ENCODE peak calls at places on chromosomes 4 and X, in five cellular contexts. B is GM23248, F is head of caudate nucleus, T is NCI-H1105, S is GM23338. I is an unnamed sample.

GRCh38 chr4:118865091-118865708 is 23.5 kb upstream of the SYNPO2 start:
- DNase-seq in B (peak; percentile 71), F (no peak), T (peak; percentile 9), S (peak; percentile 80), I (peak; percentile 70)

GRCh38 chr4:20444599-20445337 is 193.1 kb downstream of the SLIT2 start:
- DNase-seq in B (no peak), F (no peak), T (no peak), S (no peak), I (no peak)

GRCh38 chrX:72100824-72101351 is 30.8 kb downstream of the RTL5 start:
- DNase-seq in B (peak; percentile 12), F (no peak), T (no peak), S (no peak), I (no peak)

GRCh38 chrX:12441376-12442128 is 303.3 kb downstream of the FRMPD4 start:
- DNase-seq in B (peak; percentile 10), F (no peak), T (no peak), S (no peak), I (no peak)

GRCh38 chr4:99447079-99447478 is 11.9 kb upstream of the ADH7 start:
- DNase-seq in B (peak; percentile 72), F (no peak), T (no peak), S (peak; percentile 45), I (no peak)

GRCh38 chr4:139454111-139454600 is at the start of gene RAB33B:
- DNase-seq in B (peak; percentile 96), F (peak; percentile 3), T (no peak), S (no peak), I (no peak)

GRCh38 chrX:28585767-28586166 is 1.5 kb upstream of the IL1RAPL1 start:
- DNase-seq in B (no peak), F (no peak), T (no peak), S (no peak), I (no peak)

GRCh38 chr4:158811216-158811540 is 42.4 kb downstream of the FNIP2 start:
- DNase-seq in B (no peak), F (no peak), T (no peak), S (no peak), I (no peak)

GRCh38 chrX:24423960-24424359 is 41.1 kb upstream of the PDK3 start:
- DNase-seq in B (peak; percentile 39), F (no peak), T (no peak), S (no peak), I (no peak)

GRCh38 chrX:149493567-149494562 is 11.2 kb downstream of the IDS start:
- DNase-seq in B (peak; percentile 26), F (no peak), T (no peak), S (peak; percentile 11), I (no peak)

GRCh38 chrX:110317079-110317819 is 636 bp downstream of the AMMECR1 start:
- DNase-seq in B (peak; percentile 43), F (no peak), T (no peak), S (peak; percentile 29), I (peak; percentile 24)

GRCh38 chr4:173381610-173382009 is 10.9 kb downstream of the SAP30 start:
- DNase-seq in B (peak; percentile 2), F (no peak), T (no peak), S (peak; percentile 48), I (no peak)

GRCh38 chrX:10172867-10173266 is 16.1 kb downstream of the CLCN4 start:
- DNase-seq in B (peak; percentile 7), F (no peak), T (no peak), S (peak; percentile 51), I (no peak)

GRCh38 chr4:55560096-55560495 is 13.4 kb upstream of the CLOCK start:
- DNase-seq in B (no peak), F (no peak), T (no peak), S (no peak), I (no peak)

GRCh38 chr4:168585168-168586091 is 88.6 kb downstream of the PALLD start:
- DNase-seq in B (peak; percentile 94), F (peak; percentile 41), T (peak; percentile 8), S (peak; percentile 94), I (peak; percentile 71)

GRCh38 chr4:121789470-121789869 is 11.7 kb upstream of the EXOSC9 start:
- DNase-seq in B (peak; percentile 41), F (no peak), T (no peak), S (no peak), I (no peak)

GRCh38 chr4:189022441-189023035 is 883.3 kb downstream of the TRIML1 start:
- DNase-seq in B (peak; percentile 10), F (no peak), T (no peak), S (no peak), I (no peak)

GRCh38 chr4:126916626-126917140 is 716.1 kb upstream of the INTU start:
- DNase-seq in B (peak; percentile 84), F (no peak), T (no peak), S (no peak), I (no peak)

GRCh38 chrX:9416562-9417319 is 48.1 kb upstream of the TBL1X start:
- DNase-seq in B (peak; percentile 61), F (no peak), T (no peak), S (no peak), I (no peak)

GRCh38 chr4:125346616-125347015 is 31.9 kb downstream of the FAT4 start:
- DNase-seq in B (no peak), F (no peak), T (no peak), S (peak; percentile 22), I (no peak)

GRCh38 chr4:152485726-152486276 is 50.1 kb downstream of the FBXW7 start:
- DNase-seq in B (peak; percentile 71), F (no peak), T (no peak), S (no peak), I (no peak)

GRCh38 chr4:18138076-18138665 is 116.6 kb upstream of the LCORL start:
- DNase-seq in B (no peak), F (no peak), T (no peak), S (no peak), I (no peak)

GRCh38 chr4:168634276-168634802 is 137.5 kb downstream of the PALLD start:
- DNase-seq in B (peak; percentile 89), F (no peak), T (no peak), S (no peak), I (no peak)

GRCh38 chr4:181971973-181972372 is 271.2 kb upstream of the TENM3 start:
- DNase-seq in B (peak; percentile 45), F (no peak), T (no peak), S (no peak), I (peak; percentile 16)

GRCh38 chrX:71466979-71467523 is 65.9 kb upstream of the OGT start:
- DNase-seq in B (peak; percentile 2), F (no peak), T (no peak), S (no peak), I (no peak)

GRCh38 chrX:120664081-120664480 is 34.2 kb upstream of the C1GALT1C1 start:
- DNase-seq in B (peak; percentile 36), F (no peak), T (no peak), S (peak; percentile 13), I (no peak)

GRCh38 chr4:4206204-4206603 is 20.5 kb downstream of the OTOP1 start:
- DNase-seq in B (no peak), F (no peak), T (no peak), S (no peak), I (no peak)

I was measured in adrenal gland.